ENCODE peak calls at places on chromosome 17, in five cellular contexts. K is mammary epithelial cell, F is fibroblast of lung, B is DND-41, T is PC-3. S is an unnamed sample.

GRCh38 chr17:64019486-64020067 is 856 bp downstream of the ICAM2 start:
- DNase-seq in K (no peak), F (no peak), B (peak; percentile 42), T (no peak), S (no peak)

GRCh38 chr17:7034955-7035590 is 742 bp upstream of the SLC16A13 start:
- DNase-seq in K (no peak), F (no peak), B (peak; percentile 60), T (no peak), S (no peak)

GRCh38 chr17:64131606-64132270 is 1.8 kb upstream of the ERN1 start:
- DNase-seq in K (no peak), F (no peak), B (no peak), T (no peak), S (no peak)

GRCh38 chr17:12229315-12229714 is 208.6 kb downstream of the MAP2K4 start:
- DNase-seq in K (no peak), F (no peak), B (no peak), T (no peak), S (no peak)

GRCh38 chr17:28622186-28622585 is 8.2 kb upstream of the RSKR start:
- DNase-seq in K (no peak), F (no peak), B (no peak), T (no peak), S (no peak)

GRCh38 chr17:44273607-44274006 is 5.7 kb upstream of the SLC4A1 start:
- DNase-seq in K (no peak), F (no peak), B (no peak), T (no peak), S (no peak)

GRCh38 chr17:16285646-16286008 is 67.6 kb downstream of the CENPV start:
- DNase-seq in K (no peak), F (no peak), B (no peak), T (no peak), S (no peak)

GRCh38 chr17:7262192-7263070 is at the start of gene CLDN7:
- DNase-seq in K (no peak), F (no peak), B (no peak), T (peak; percentile 85), S (no peak)

GRCh38 chr17:29215717-29216116 is 30.9 kb upstream of the CRYBA1 start:
- DNase-seq in K (peak; percentile 78), F (peak; percentile 60), B (no peak), T (peak; percentile 27), S (peak; percentile 47)

GRCh38 chr17:9922012-9922848 is 17.2 kb upstream of the RCVRN start:
- DNase-seq in K (no peak), F (no peak), B (no peak), T (no peak), S (no peak)

GRCh38 chr17:58991718-58992331 is 114.9 kb downstream of the TRIM37 start:
- DNase-seq in K (no peak), F (peak; percentile 87), B (no peak), T (peak; percentile 14), S (peak; percentile 74)

GRCh38 chr17:67891481-67892119 is 66.3 kb downstream of the BPTF start:
- DNase-seq in K (peak; percentile 5), F (peak; percentile 54), B (no peak), T (peak; percentile 73), S (peak; percentile 86)

GRCh38 chr17:27407916-27408846 is 48.1 kb upstream of the KSR1 start:
- DNase-seq in K (peak; percentile 48), F (peak; percentile 57), B (no peak), T (peak; percentile 38), S (peak; percentile 86)

GRCh38 chr17:66636111-66636510 is 198.8 kb upstream of the CACNG5 start:
- DNase-seq in K (peak; percentile 80), F (peak; percentile 98), B (no peak), T (no peak), S (peak; percentile 71)

GRCh38 chr17:36183001-36183810 is 6.8 kb upstream of the TBC1D3B start:
- DNase-seq in K (peak; percentile 66), F (peak; percentile 78), B (no peak), T (peak; percentile 25), S (peak; percentile 97)
- TF ChIP-seq EZH2 in K (no peak), F (no peak), B (no peak), T (no peak), S (no peak)

GRCh38 chr17:48994548-48995331 is 2.4 kb upstream of the IGF2BP1 start:
- DNase-seq in K (no peak), F (no peak), B (no peak), T (no peak), S (no peak)

GRCh38 chr17:48996696-48997102 is 486 bp upstream of the IGF2BP1 start:
- DNase-seq in K (no peak), F (no peak), B (no peak), T (no peak), S (no peak)

GRCh38 chr17:48997103-48997826 is at the start of gene IGF2BP1:
- DNase-seq in K (no peak), F (peak; percentile 68), B (no peak), T (no peak), S (peak; percentile 80)

GRCh38 chr17:48995871-48996695 is 1.1 kb upstream of the IGF2BP1 start:
- DNase-seq in K (no peak), F (no peak), B (no peak), T (no peak), S (peak; percentile 47)

GRCh38 chr17:48995332-48995870 is 1.8 kb upstream of the IGF2BP1 start:
- DNase-seq in K (no peak), F (no peak), B (no peak), T (no peak), S (peak; percentile 53)
- H3K4me3 ChIP-seq in K (no peak overlapping the region), F (peak overlapping the region; percentile 58), B (no peak overlapping the region), T (no peak overlapping the region), S (peak overlapping the region; percentile 73)

DNA sequence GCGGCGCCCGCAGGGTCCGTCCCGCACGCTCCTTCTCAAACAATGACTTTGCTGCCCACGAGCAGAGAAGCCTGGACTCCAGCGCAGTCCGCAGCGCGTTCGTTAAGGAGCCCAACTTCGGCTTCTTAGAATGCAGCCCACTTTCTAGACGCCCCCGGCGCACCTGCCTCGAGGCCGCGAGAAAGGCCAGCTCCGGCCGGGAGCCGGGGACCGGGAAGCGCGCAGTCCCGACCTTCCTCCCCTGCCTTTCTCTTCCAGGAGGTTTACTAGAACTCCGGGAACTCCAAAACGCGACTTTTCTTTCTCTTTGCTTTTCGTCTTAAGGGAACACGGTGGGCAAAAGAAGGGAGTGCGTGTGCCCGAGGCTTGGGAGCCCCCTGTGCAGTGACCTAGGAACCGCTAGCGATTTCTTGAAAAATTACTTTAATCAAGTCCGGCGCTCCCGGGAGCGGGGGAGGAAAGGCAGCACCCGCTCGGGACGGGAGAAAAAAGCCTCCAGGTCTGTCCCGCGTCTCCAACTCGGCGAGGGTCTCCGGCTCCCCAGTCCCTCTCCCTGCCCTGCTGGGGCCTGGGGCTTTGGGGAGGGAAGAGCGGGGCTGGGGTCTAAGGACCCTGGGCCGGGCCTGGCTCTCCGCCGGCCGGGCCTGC is 2.6 kb downstream of the HNF1B start:
- DNase-seq in K (peak; percentile 16), F (peak; percentile 17), B (no peak), T (peak; percentile 16), S (peak; percentile 40)
- TF ChIP-seq EZH2 in K (peak; percentile 99), F (peak; percentile 97), B (no peak), T (peak; percentile 79), S (peak; percentile 97)

GRCh38 chr17:1273492-1274242 is 3.4 kb downstream of the BHLHA9 start:
- DNase-seq in K (no peak), F (no peak), B (no peak), T (no peak), S (no peak)
- H3K4me3 ChIP-seq in K (no peak overlapping the region), F (no peak overlapping the region), B (no peak overlapping the region), T (no peak overlapping the region), S (no peak overlapping the region)

GRCh38 chr17:17809527-17810373 is 27.0 kb downstream of the SREBF1 start:
- DNase-seq in K (no peak), F (peak; percentile 43), B (no peak), T (no peak), S (peak; percentile 82)

GRCh38 chr17:17812211-17813054 is 24.4 kb downstream of the SREBF1 start:
- DNase-seq in K (peak; percentile 59), F (peak; percentile 52), B (peak; percentile 50), T (peak; percentile 63), S (peak; percentile 66)

GRCh38 chr17:17811381-17812210 is 25.2 kb downstream of the SREBF1 start:
- DNase-seq in K (no peak), F (no peak), B (no peak), T (peak; percentile 43), S (no peak)

GRCh38 chr17:17808706-17809432 is 27.9 kb downstream of the SREBF1 start:
- DNase-seq in K (peak; percentile 56), F (peak; percentile 45), B (no peak), T (no peak), S (peak; percentile 49)

DNA sequence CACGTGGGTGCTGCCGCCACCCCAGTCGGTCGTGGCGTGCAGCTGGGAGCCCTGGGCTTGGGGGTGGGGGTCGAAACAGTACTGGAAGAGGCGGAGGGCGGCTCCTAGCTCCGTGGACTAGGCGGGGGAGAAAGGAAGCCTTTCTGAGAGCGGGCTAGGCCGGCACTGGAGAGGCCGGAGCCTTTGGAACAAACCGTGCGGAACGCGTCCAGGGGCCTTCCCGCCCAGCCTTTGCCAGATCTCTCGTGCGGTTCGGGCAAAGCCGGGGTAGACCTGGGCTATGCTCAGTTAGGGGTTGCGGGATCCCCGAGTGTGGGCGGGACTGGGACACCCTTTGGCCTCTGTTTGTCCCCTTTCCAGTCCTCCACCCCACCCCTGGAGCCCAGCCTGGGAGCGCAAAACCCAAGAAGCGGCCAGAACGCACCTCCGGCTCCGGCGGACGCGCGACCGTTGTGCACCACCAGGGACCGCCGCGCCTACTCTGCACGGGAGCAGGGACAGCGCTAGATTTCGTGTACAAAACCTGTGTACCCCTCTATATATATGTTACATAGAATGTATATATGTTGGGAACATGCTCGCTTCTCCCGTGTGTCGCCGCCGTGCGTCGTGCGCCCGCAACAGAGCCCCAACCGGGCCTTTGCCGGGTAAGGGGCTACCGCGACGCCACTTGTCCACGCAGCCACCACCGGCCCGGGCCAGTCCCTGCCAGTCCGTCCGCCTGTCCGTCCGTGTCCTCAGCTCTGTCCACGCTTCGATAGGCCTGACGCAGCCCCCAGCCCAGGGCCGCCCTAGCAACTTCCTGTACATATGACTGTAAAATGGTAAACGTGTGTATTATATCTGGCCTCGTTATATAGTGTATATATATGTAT is 26.2 kb downstream of the SREBF1 start:
- DNase-seq in K (no peak), F (peak; percentile 27), B (no peak), T (no peak), S (peak; percentile 54)
- TF ChIP-seq EZH2 in K (no peak), F (no peak), B (no peak), T (no peak), S (no peak)

GRCh38 chr17:40068584-40068916 is 5.8 kb downstream of the THRA start:
- DNase-seq in K (no peak), F (no peak), B (no peak), T (no peak), S (no peak)

GRCh38 chr17:40069751-40070643 is 7.2 kb downstream of the THRA start:
- DNase-seq in K (peak; percentile 24), F (peak; percentile 51), B (peak; percentile 28), T (peak; percentile 25), S (peak; percentile 74)

GRCh38 chr17:40068917-40069750 is 6.4 kb downstream of the THRA start:
- DNase-seq in K (peak; percentile 35), F (peak; percentile 81), B (peak; percentile 89), T (peak; percentile 25), S (peak; percentile 94)

GRCh38 chr17:40067710-40068109 is 4.9 kb downstream of the THRA start:
- DNase-seq in K (no peak), F (no peak), B (no peak), T (no peak), S (no peak)

DNA sequence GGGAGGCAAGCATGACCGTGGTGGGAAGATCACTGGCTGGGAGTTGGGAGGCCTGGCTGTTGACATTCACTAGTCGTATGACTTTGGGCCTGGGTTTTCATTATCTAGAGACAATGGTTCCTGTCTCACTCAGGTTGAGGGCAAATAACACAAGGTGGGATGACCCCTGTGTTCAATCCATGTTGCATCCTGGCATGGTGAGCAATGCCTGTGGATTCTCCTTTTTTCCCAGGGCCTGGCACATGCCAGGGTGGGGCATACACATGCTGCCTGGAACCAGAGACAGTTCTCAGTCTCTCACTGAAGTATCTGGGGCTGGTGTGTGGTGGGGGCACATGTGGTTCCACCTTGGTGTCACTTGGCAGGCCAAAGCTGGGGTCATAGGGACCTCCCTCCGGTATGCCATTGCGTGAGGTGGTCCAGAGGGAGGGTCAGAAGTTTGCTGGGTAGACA is 5.4 kb downstream of the THRA start:
- DNase-seq in K (peak; percentile 26), F (no peak), B (no peak), T (peak; percentile 39), S (peak; percentile 55)
- H3K4me3 ChIP-seq in K (no peak overlapping the region), F (peak overlapping the region; percentile 45), B (peak overlapping the region; percentile 58), T (peak overlapping the region; percentile 43), S (peak overlapping the region; percentile 75)

S was measured in GM23248.